ENCODE peak calls at places on chromosomes 6 and 20, in four cellular contexts. D, H, R and T are unnamed samples.

GRCh38 chr6:1856381-1856780 is 246.7 kb downstream of the FOXC1 start:
- DNase-seq in D (no peak), H (peak; percentile 85), R (peak; percentile 23), T (no peak)

GRCh38 chr20:41249781-41250281 is 67.7 kb downstream of the ZHX3 start:
- DNase-seq in D (no peak), H (no peak), R (peak; percentile 67), T (no peak)

GRCh38 chr6:38933426-38933825 is 115.2 kb upstream of the GLP1R start:
- DNase-seq in D (no peak), H (no peak), R (peak; percentile 3), T (no peak)

GRCh38 chr6:120774275-120774674 is 560.0 kb downstream of the TBC1D32 start:
- DNase-seq in D (no peak), H (no peak), R (no peak), T (no peak)

GRCh38 chr20:43955244-43956191 is 40.9 kb downstream of the TOX2 start:
- DNase-seq in D (no peak), H (no peak), R (peak; percentile 98), T (no peak)

GRCh38 chr6:28643017-28643740 is 117.5 kb downstream of the GPX5 start:
- DNase-seq in D (no peak), H (peak; percentile 46), R (no peak), T (no peak)

GRCh38 chr20:58072695-58073671 is 155.5 kb downstream of the ANKRD60 start:
- DNase-seq in D (no peak), H (no peak), R (no peak), T (no peak)

GRCh38 chr6:142207265-142207877 is 60.3 kb downstream of the VTA1 start:
- DNase-seq in D (no peak), H (peak; percentile 3), R (peak; percentile 28), T (no peak)

GRCh38 chr20:20603339-20603990 is 109.0 kb downstream of the RALGAPA2 start:
- DNase-seq in D (no peak), H (peak; percentile 89), R (no peak), T (no peak)

GRCh38 chr20:20894280-20894679 is 181.8 kb upstream of the RALGAPA2 start:
- DNase-seq in D (no peak), H (no peak), R (no peak), T (no peak)

GRCh38 chr20:45400346-45401031 is 7.6 kb upstream of the DBNDD2 start:
- DNase-seq in D (no peak), H (no peak), R (no peak), T (no peak)

GRCh38 chr6:107235521-107235920 is 120.2 kb upstream of the BEND3 start:
- DNase-seq in D (no peak), H (no peak), R (no peak), T (no peak)

GRCh38 chr6:38024908-38025307 is 205.4 kb downstream of the ZFAND3 start:
- DNase-seq in D (no peak), H (no peak), R (no peak), T (no peak)

GRCh38 chr20:18857640-18858039 is 44.1 kb downstream of the SCP2D1 start:
- DNase-seq in D (no peak), H (no peak), R (no peak), T (no peak)

GRCh38 chr20:50191065-50191565 is 485 bp downstream of the CEBPB start:
- DNase-seq in D (peak; percentile 59), H (no peak), R (no peak), T (peak; percentile 47)

GRCh38 chr20:14341782-14342181 is 4.4 kb upstream of the FLRT3 start:
- DNase-seq in D (no peak), H (no peak), R (no peak), T (no peak)

GRCh38 chr20:34637245-34638185 is 39.4 kb downstream of the PIGU start:
- DNase-seq in D (no peak), H (no peak), R (no peak), T (peak; percentile 44)

GRCh38 chr6:107491791-107492674 is 2.1 kb downstream of the SOBP start:
- DNase-seq in D (no peak), H (no peak), R (no peak), T (no peak)

GRCh38 chr6:33983721-33984465 is 162.0 kb downstream of the GRM4 start:
- DNase-seq in D (no peak), H (no peak), R (no peak), T (no peak)